ENCODE peak calls at places on chromosomes 6 and 20, in seven cellular contexts. J is SK-N-SH, N is GM12878, F is HepG2, D is GM12891, E is H1, R is K562. Y is an unnamed sample.
A peak's percentile ranks its signal among the peaks of the same experiment; 100 is the strongest.

GRCh38 chr6:131250121-131250520 is 114.9 kb downstream of the AKAP7 start:
- DNase-seq in J (no peak), N (peak; percentile 1), F (no peak), D (no peak), E (peak; percentile 54), R (no peak), Y (no peak)

GRCh38 chr6:130377371-130377770 is 11.6 kb downstream of the TMEM200A start:
- DNase-seq in J (no peak), N (no peak), F (no peak), D (no peak), E (no peak), R (no peak), Y (no peak)

GRCh38 chr6:146028250-146028789 is 542 bp upstream of the GRM1 start:
- DNase-seq in J (peak; percentile 58), N (no peak), F (peak; percentile 36), D (peak; percentile 32), E (peak; percentile 93), R (peak; percentile 77), Y (no peak)

GRCh38 chr20:63475209-63475608 is 2.8 kb upstream of the KCNQ2 start:
- DNase-seq in J (no peak), N (no peak), F (no peak), D (no peak), E (no peak), R (peak; percentile 59), Y (no peak)

GRCh38 chr6:43263314-43264178 is 20.3 kb downstream of the TTBK1 start:
- DNase-seq in J (peak; percentile 68), N (peak; percentile 46), F (peak; percentile 78), D (peak; percentile 93), E (peak; percentile 90), R (peak; percentile 80), Y (peak; percentile 93)

GRCh38 chr6:53361549-53362031 is 12.8 kb upstream of the ELOVL5 start:
- DNase-seq in J (no peak), N (peak; percentile 63), F (no peak), D (no peak), E (no peak), R (no peak), Y (no peak)

GRCh38 chr20:60761056-60761455 is 491.0 kb upstream of the CDH4 start:
- DNase-seq in J (no peak), N (no peak), F (no peak), D (no peak), E (no peak), R (no peak), Y (no peak)

GRCh38 chr20:2022163-2022562 is 28.3 kb upstream of the PDYN start:
- DNase-seq in J (no peak), N (no peak), F (no peak), D (no peak), E (no peak), R (no peak), Y (no peak)

GRCh38 chr6:135170849-135171248 is 10.3 kb upstream of the MYB start:
- DNase-seq in J (no peak), N (no peak), F (no peak), D (no peak), E (no peak), R (no peak), Y (no peak)

GRCh38 chr6:41781302-41781711 is 725 bp downstream of the PRICKLE4 start:
- DNase-seq in J (no peak), N (no peak), F (no peak), D (no peak), E (peak; percentile 46), R (no peak), Y (no peak)

GRCh38 chr20:20217626-20218025 is 150.3 kb upstream of the INSM1 start:
- DNase-seq in J (no peak), N (no peak), F (no peak), D (no peak), E (no peak), R (no peak), Y (no peak)

GRCh38 chr6:107083921-107084320 is 31.4 kb downstream of the BEND3 start:
- DNase-seq in J (no peak), N (no peak), F (no peak), D (no peak), E (no peak), R (no peak), Y (no peak)

GRCh38 chr6:108712946-108713345 is 135.3 kb upstream of the ARMC2 start:
- DNase-seq in J (no peak), N (no peak), F (no peak), D (no peak), E (no peak), R (no peak), Y (no peak)

GRCh38 chr20:32917191-32917950 is 58.6 kb downstream of the EFCAB8 start:
- DNase-seq in J (no peak), N (no peak), F (no peak), D (no peak), E (no peak), R (no peak), Y (no peak)

GRCh38 chr6:87682310-87682709 is 19.7 kb downstream of the AKIRIN2 start:
- DNase-seq in J (peak; percentile 10), N (no peak), F (no peak), D (no peak), E (no peak), R (no peak), Y (no peak)

GRCh38 chr20:37598101-37598530 is 70.4 kb upstream of the BLCAP start:
- DNase-seq in J (peak; percentile 76), N (no peak), F (no peak), D (no peak), E (peak; percentile 82), R (no peak), Y (no peak)

GRCh38 chr6:148175511-148176188 is 167.0 kb upstream of the SASH1 start:
- DNase-seq in J (no peak), N (no peak), F (no peak), D (no peak), E (no peak), R (no peak), Y (no peak)

GRCh38 chr20:13034115-13034514 is 25.3 kb downstream of the SPTLC3 start:
- DNase-seq in J (no peak), N (no peak), F (no peak), D (no peak), E (no peak), R (no peak), Y (no peak)

GRCh38 chr6:30981942-30982772 is 1.4 kb upstream of the MUC21 start:
- DNase-seq in J (no peak), N (no peak), F (peak; percentile 37), D (no peak), E (peak; percentile 68), R (peak; percentile 43), Y (no peak)

DNA sequence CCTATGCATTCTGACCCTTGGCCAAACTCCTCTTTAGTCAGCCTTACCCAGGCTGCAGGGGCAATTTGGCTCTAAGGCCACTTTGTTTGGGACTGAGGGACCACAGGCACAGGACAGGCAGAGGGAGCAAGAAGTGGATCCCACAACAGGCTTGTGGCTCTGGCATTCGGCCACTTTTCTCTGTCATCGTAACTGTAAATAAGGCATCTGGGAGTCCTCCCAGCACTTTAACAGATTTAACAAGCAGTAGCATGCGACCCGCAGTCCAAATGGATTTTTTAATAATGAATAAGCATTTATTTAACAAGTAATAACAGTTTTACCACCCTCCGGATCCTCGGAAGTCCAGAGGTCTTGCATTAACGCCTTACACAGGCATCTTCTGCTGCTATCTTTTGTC is 16.1 kb upstream of the CDH22 start:
- DNase-seq in J (no peak), N (no peak), F (no peak), D (no peak), E (no peak), R (no peak), Y (no peak)
- TF ChIP-seq TAF1 in J (no peak), N (no peak), F (no peak), D (no peak), E (no peak), R (no peak), Y (no peak)

GRCh38 chr20:38875170-38875993 is 50.8 kb upstream of the FAM83D start:
- DNase-seq in J (peak; percentile 74), N (peak; percentile 97), F (no peak), D (peak; percentile 60), E (no peak), R (no peak), Y (peak; percentile 68)
- TF ChIP-seq POLR2AphosphoS5 in J (no peak), N (peak; percentile 79), F (no peak), D (peak; percentile 20), E (no peak), R (no peak), Y (peak; percentile 71)

GRCh38 chr6:84082693-84083265 is 49.2 kb downstream of the MRAP2 start:
- DNase-seq in J (no peak), N (no peak), F (no peak), D (no peak), E (no peak), R (no peak), Y (no peak)

GRCh38 chr6:84081222-84081621 is 47.6 kb downstream of the MRAP2 start:
- DNase-seq in J (no peak), N (no peak), F (no peak), D (no peak), E (no peak), R (no peak), Y (no peak)

GRCh38 chr6:84074988-84075781 is 41.6 kb downstream of the MRAP2 start:
- DNase-seq in J (no peak), N (no peak), F (no peak), D (no peak), E (no peak), R (peak; percentile 49), Y (no peak)

GRCh38 chr6:84077645-84078044 is 44.1 kb downstream of the MRAP2 start:
- DNase-seq in J (no peak), N (no peak), F (no peak), D (no peak), E (no peak), R (no peak), Y (no peak)

GRCh38 chr6:84078335-84078734 is 44.8 kb downstream of the MRAP2 start:
- DNase-seq in J (no peak), N (no peak), F (no peak), D (no peak), E (no peak), R (no peak), Y (no peak)
- TF ChIP-seq TAF1 in J (no peak), N (no peak), F (no peak), D (no peak), E (no peak), R (no peak), Y (no peak)

GRCh38 chr6:96723362-96723761 is 113.9 kb downstream of the GPR63 start:
- DNase-seq in J (no peak), N (no peak), F (no peak), D (no peak), E (no peak), R (no peak), Y (no peak)

GRCh38 chr6:96725276-96725675 is 112.0 kb downstream of the GPR63 start:
- DNase-seq in J (no peak), N (no peak), F (no peak), D (no peak), E (no peak), R (no peak), Y (no peak)

GRCh38 chr6:96727144-96727543 is 110.1 kb downstream of the GPR63 start:
- DNase-seq in J (no peak), N (no peak), F (no peak), D (no peak), E (no peak), R (no peak), Y (no peak)

GRCh38 chr6:96721227-96721626 is 116.0 kb downstream of the GPR63 start:
- DNase-seq in J (no peak), N (no peak), F (no peak), D (no peak), E (no peak), R (peak; percentile 59), Y (no peak)

DNA sequence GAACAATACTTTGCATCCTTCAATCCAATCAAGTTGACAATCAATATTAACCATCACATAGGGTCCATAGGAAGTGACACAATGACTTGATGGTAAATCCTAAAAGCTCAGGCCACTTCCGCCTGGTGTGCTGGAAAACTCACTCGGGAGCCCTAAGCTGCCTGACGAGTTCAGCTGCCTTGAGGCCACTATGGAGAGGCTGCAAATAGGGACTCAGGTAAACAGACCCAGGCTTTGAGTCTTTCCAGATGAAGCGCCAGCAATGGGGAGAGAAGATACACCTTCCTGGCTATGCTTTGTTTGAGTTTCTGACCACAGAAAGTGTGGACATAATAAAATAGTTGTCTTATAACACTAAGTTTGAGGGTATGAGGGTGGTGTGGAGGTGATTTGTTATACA is 112.6 kb downstream of the GPR63 start:
- DNase-seq in J (no peak), N (no peak), F (no peak), D (no peak), E (no peak), R (no peak), Y (no peak)
- TF ChIP-seq POLR2AphosphoS5 in J (no peak), N (no peak), F (no peak), D (no peak), E (no peak), R (no peak), Y (no peak)